ENCODE peak calls at places on chromosomes 2 and 18, in nine cellular contexts. K is frontal cortex, B is GM20000, Y is K562, X is PC-3, L is HEK293T, G is fibroblast of the conjunctiva, Q is endothelial cell of umbilical vein, W is astrocyte of the spinal cord. E is an unnamed sample.

GRCh38 chr2:142217804-142218203 is 87.0 kb upstream of the LRP1B start:
- DNase-seq in K (no peak), B (no peak), Y (no peak), X (peak; percentile 18), L (no peak), G (no peak), Q (no peak), W (peak; percentile 40), E (no peak)

GRCh38 chr2:1855150-1855549 is 110.8 kb upstream of the PXDN start:
- DNase-seq in K (peak; percentile 45), B (no peak), Y (no peak), X (no peak), L (no peak), G (no peak), Q (no peak), W (peak; percentile 24), E (no peak)

GRCh38 chr2:38076710-38077430 is 919 bp upstream of the CYP1B1 start:
- DNase-seq in K (peak; percentile 42), B (peak; percentile 89), Y (peak; percentile 12), X (peak; percentile 84), L (peak; percentile 73), G (peak; percentile 67), Q (no peak), W (peak; percentile 84), E (peak; percentile 60)

GRCh38 chr18:50038448-50038847 is 156.5 kb downstream of the MYO5B start:
- DNase-seq in K (no peak), B (no peak), Y (peak; percentile 14), X (peak; percentile 3), L (no peak), G (peak; percentile 1), Q (peak; percentile 63), W (peak; percentile 34), E (no peak)

GRCh38 chr2:174610243-174610995 is 12.8 kb upstream of the WIPF1 start:
- DNase-seq in K (no peak), B (no peak), Y (peak; percentile 32), X (no peak), L (no peak), G (no peak), Q (no peak), W (peak; percentile 50), E (no peak)

GRCh38 chr2:168652997-168653906 is 149.2 kb upstream of the NOSTRIN start:
- DNase-seq in K (no peak), B (no peak), Y (no peak), X (no peak), L (no peak), G (no peak), Q (no peak), W (no peak), E (no peak)

GRCh38 chr2:233047667-233048066 is 12.5 kb upstream of the INPP5D start:
- DNase-seq in K (no peak), B (no peak), Y (no peak), X (no peak), L (no peak), G (no peak), Q (no peak), W (no peak), E (no peak)

GRCh38 chr18:76537621-76538020 is 42.6 kb upstream of the ZNF516 start:
- DNase-seq in K (no peak), B (no peak), Y (no peak), X (no peak), L (no peak), G (no peak), Q (no peak), W (no peak), E (no peak)

GRCh38 chr18:3060667-3061580 is 48.0 kb upstream of the LPIN2 start:
- DNase-seq in K (no peak), B (peak; percentile 41), Y (no peak), X (no peak), L (no peak), G (no peak), Q (peak; percentile 60), W (no peak), E (no peak)

GRCh38 chr2:232300894-232301387 is 77.6 kb upstream of the ALPP start:
- DNase-seq in K (no peak), B (no peak), Y (no peak), X (peak; percentile 95), L (no peak), G (no peak), Q (peak; percentile 83), W (peak; percentile 48), E (peak; percentile 26)

GRCh38 chr2:234072454-234072853 is 22.0 kb downstream of the SPP2 start:
- DNase-seq in K (no peak), B (no peak), Y (no peak), X (no peak), L (no peak), G (no peak), Q (no peak), W (no peak), E (no peak)

GRCh38 chr2:12155308-12156061 is 409.1 kb downstream of the LPIN1 start:
- DNase-seq in K (no peak), B (no peak), Y (peak; percentile 14), X (peak; percentile 97), L (no peak), G (no peak), Q (peak; percentile 97), W (peak; percentile 92), E (peak; percentile 72)

GRCh38 chr2:11679016-11679415 is 9.0 kb upstream of the NTSR2 start:
- DNase-seq in K (no peak), B (no peak), Y (no peak), X (no peak), L (no peak), G (no peak), Q (no peak), W (no peak), E (no peak)

GRCh38 chr2:166924967-166925366 is 36.7 kb downstream of the XIRP2 start:
- DNase-seq in K (no peak), B (no peak), Y (no peak), X (no peak), L (no peak), G (no peak), Q (no peak), W (no peak), E (no peak)

GRCh38 chr2:53407363-53408080 is 360.1 kb upstream of the CHAC2 start:
- DNase-seq in K (no peak), B (no peak), Y (no peak), X (peak; percentile 85), L (no peak), G (no peak), Q (no peak), W (peak; percentile 10), E (peak; percentile 68)

GRCh38 chr18:48446582-48447225 is 37.5 kb upstream of the ZBTB7C start:
- DNase-seq in K (peak; percentile 80), B (peak; percentile 63), Y (peak; percentile 56), X (peak; percentile 52), L (peak; percentile 74), G (peak; percentile 53), Q (peak; percentile 57), W (peak; percentile 73), E (peak; percentile 53)

GRCh38 chr2:9033385-9034175 is 30.1 kb upstream of the MBOAT2 start:
- DNase-seq in K (no peak), B (no peak), Y (peak; percentile 69), X (no peak), L (no peak), G (no peak), Q (no peak), W (peak; percentile 13), E (no peak)

GRCh38 chr2:116674188-116674587 is 1140.3 kb upstream of the DDX18 start:
- DNase-seq in K (no peak), B (no peak), Y (no peak), X (no peak), L (no peak), G (no peak), Q (no peak), W (no peak), E (no peak)

GRCh38 chr2:6971502-6971901 is 54.3 kb downstream of the RNF144A start:
- DNase-seq in K (no peak), B (no peak), Y (no peak), X (no peak), L (no peak), G (no peak), Q (no peak), W (no peak), E (no peak)

GRCh38 chr2:240949791-240950705 is 43.9 kb downstream of the CROCC2 start:
- DNase-seq in K (no peak), B (no peak), Y (no peak), X (no peak), L (no peak), G (no peak), Q (no peak), W (no peak), E (no peak)

GRCh38 chr2:54247115-54247514 is 8.9 kb downstream of the TSPYL6 start:
- DNase-seq in K (no peak), B (no peak), Y (no peak), X (no peak), L (no peak), G (no peak), Q (no peak), W (no peak), E (no peak)

GRCh38 chr18:73669299-73669698 is 478.3 kb downstream of the FBXO15 start:
- DNase-seq in K (no peak), B (no peak), Y (no peak), X (peak; percentile 59), L (no peak), G (no peak), Q (no peak), W (peak; percentile 90), E (peak; percentile 15)

GRCh38 chr2:58871469-58872142 is 630.5 kb upstream of the FANCL start:
- DNase-seq in K (no peak), B (no peak), Y (peak; percentile 21), X (peak; percentile 25), L (peak; percentile 17), G (no peak), Q (no peak), W (no peak), E (no peak)

GRCh38 chr18:77346446-77346845 is 96.8 kb downstream of the GALR1 start:
- DNase-seq in K (no peak), B (no peak), Y (no peak), X (peak; percentile 26), L (no peak), G (no peak), Q (no peak), W (peak; percentile 50), E (peak; percentile 36)